ENCODE peak calls at places on chromosomes 13 and 19, in seven cellular contexts. C, F, E, B, J, N and Y are unnamed samples. For H3K27me3, the result is how much of the 10 kb centered on the place peaks cover.

GRCh38 chr13:22265563-22265962 is 594.7 kb downstream of the FGF9 start:
- DNase-seq in C (no peak), F (no peak), E (no peak), B (no peak), J (no peak), N (no peak), Y (no peak)

GRCh38 chr19:47369923-47370625 is 21.0 kb downstream of the DHX34 start:
- DNase-seq in C (no peak), F (peak), E (no peak), B (no peak), J (no peak), N (peak), Y (no peak)

GRCh38 chr19:38543807-38544568 is 73.8 kb downstream of the MAP4K1 start:
- DNase-seq in C (peak), F (peak), E (peak), B (no peak), J (peak), N (peak), Y (no peak)

GRCh38 chr13:42170029-42170428 is 101.9 kb upstream of the AKAP11 start:
- DNase-seq in C (no peak), F (no peak), E (no peak), B (no peak), J (no peak), N (no peak), Y (no peak)

GRCh38 chr13:58531614-58532013 is 900.1 kb downstream of the PCDH17 start:
- DNase-seq in C (no peak), F (no peak), E (no peak), B (no peak), J (no peak), N (no peak), Y (no peak)

GRCh38 chr19:50567052-50567841 is 988 bp downstream of the LRRC4B start:
- DNase-seq in C (no peak), F (no peak), E (no peak), B (no peak), J (no peak), N (no peak), Y (no peak)

GRCh38 chr13:29897102-29897501 is 46.7 kb upstream of the UBL3 start:
- DNase-seq in C (no peak), F (no peak), E (no peak), B (no peak), J (no peak), N (peak), Y (no peak)

GRCh38 chr13:87661471-87661870 is 9.7 kb upstream of the SLITRK5 start:
- DNase-seq in C (no peak), F (peak), E (no peak), B (no peak), J (peak), N (peak), Y (no peak)

GRCh38 chr19:51546650-51547396 is 15.4 kb upstream of the SIGLEC6 start:
- DNase-seq in C (no peak), F (peak), E (no peak), B (no peak), J (peak), N (no peak), Y (no peak)

GRCh38 chr13:82766732-82767321 is 1115.4 kb downstream of the SLITRK1 start:
- DNase-seq in C (no peak), F (no peak), E (no peak), B (no peak), J (no peak), N (no peak), Y (no peak)

GRCh38 chr19:56707821-56708220 is 36.3 kb upstream of the ZNF835 start:
- DNase-seq in C (no peak), F (no peak), E (no peak), B (no peak), J (no peak), N (no peak), Y (no peak)

GRCh38 chr19:3969435-3970312 is 1.2 kb downstream of the DAPK3 start:
- DNase-seq in C (peak), F (peak), E (no peak), B (no peak), J (peak), N (no peak), Y (no peak)

GRCh38 chr19:48398329-48399235 is 5.1 kb downstream of the GRIN2D start:
- DNase-seq in C (peak), F (peak), E (peak), B (peak), J (peak), N (no peak), Y (peak)

GRCh38 chr13:98549006-98549727 is 27.7 kb downstream of the STK24 start:
- DNase-seq in C (no peak), F (peak), E (no peak), B (no peak), J (peak), N (no peak), Y (no peak)

GRCh38 chr19:7772752-7773291 is 9.8 kb downstream of the CLEC4M start:
- DNase-seq in C (no peak), F (no peak), E (no peak), B (no peak), J (no peak), N (peak), Y (no peak)

GRCh38 chr13:113448885-113449692 is 4.2 kb downstream of the ADPRHL1 start:
- DNase-seq in C (peak), F (no peak), E (peak), B (no peak), J (peak), N (peak), Y (peak)

GRCh38 chr19:5674734-5675133 is 5.6 kb downstream of the MICOS13 start:
- DNase-seq in C (no peak), F (no peak), E (no peak), B (no peak), J (no peak), N (no peak), Y (no peak)

GRCh38 chr19:53647350-53647749 is 15.6 kb downstream of the DPRX start:
- DNase-seq in C (no peak), F (no peak), E (no peak), B (no peak), J (no peak), N (no peak), Y (no peak)

GRCh38 chr19:53644061-53644816 is 12.4 kb downstream of the DPRX start:
- DNase-seq in C (no peak), F (no peak), E (no peak), B (no peak), J (no peak), N (no peak), Y (no peak)

GRCh38 chr19:53649746-53650593 is 18.2 kb downstream of the DPRX start:
- DNase-seq in C (no peak), F (no peak), E (no peak), B (no peak), J (no peak), N (no peak), Y (no peak)

GRCh38 chr19:53646144-53646543 is 14.3 kb downstream of the DPRX start:
- DNase-seq in C (no peak), F (no peak), E (no peak), B (no peak), J (no peak), N (no peak), Y (no peak)

GRCh38 chr19:53647792-53648191 is 16.0 kb downstream of the DPRX start:
- DNase-seq in C (no peak), F (no peak), E (no peak), B (no peak), J (no peak), N (no peak), Y (no peak)
- H3K27me3 ChIP-seq in C (under half), F (under half), E (under half), B (under half), J (under half), N (under half), Y (under half)

GRCh38 chr13:70107498-70108271 is at the start of gene ATXN8OS:
- DNase-seq in C (no peak), F (no peak), E (no peak), B (no peak), J (no peak), N (no peak), Y (no peak)

GRCh38 chr13:70108276-70108845 is at the start of gene KLHL1:
- DNase-seq in C (no peak), F (no peak), E (no peak), B (no peak), J (no peak), N (no peak), Y (no peak)

GRCh38 chr13:70098669-70099068 is 9.0 kb upstream of the ATXN8OS start:
- DNase-seq in C (no peak), F (no peak), E (no peak), B (no peak), J (peak), N (peak), Y (no peak)

GRCh38 chr13:70107125-70107497 is 515 bp upstream of the ATXN8OS start:
- DNase-seq in C (no peak), F (no peak), E (no peak), B (no peak), J (no peak), N (no peak), Y (no peak)

DNA sequence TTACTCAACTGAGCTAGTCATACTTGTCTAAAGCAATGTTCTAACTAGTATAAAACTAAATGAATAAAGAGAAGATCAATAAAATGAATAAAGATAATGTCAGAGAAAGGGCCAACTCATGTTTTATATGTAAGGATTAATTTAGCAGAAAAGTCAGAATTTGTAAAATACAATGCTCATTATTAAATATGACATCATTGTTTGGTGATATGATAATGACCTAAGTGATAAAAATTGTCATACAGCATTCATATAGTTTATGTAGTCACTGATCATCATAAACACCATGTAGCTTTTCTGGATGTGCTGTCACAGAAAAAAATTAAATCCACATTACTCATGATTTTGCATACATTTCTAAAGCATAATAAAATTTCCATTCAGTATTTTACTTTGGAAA is 3.1 kb upstream of the ATXN8OS start:
- DNase-seq in C (no peak), F (no peak), E (no peak), B (no peak), J (no peak), N (no peak), Y (no peak)
- H3K27me3 ChIP-seq in C (under half), F (under half), E (under half), B (under half), J (under half), N (under half), Y (under half)

DNA sequence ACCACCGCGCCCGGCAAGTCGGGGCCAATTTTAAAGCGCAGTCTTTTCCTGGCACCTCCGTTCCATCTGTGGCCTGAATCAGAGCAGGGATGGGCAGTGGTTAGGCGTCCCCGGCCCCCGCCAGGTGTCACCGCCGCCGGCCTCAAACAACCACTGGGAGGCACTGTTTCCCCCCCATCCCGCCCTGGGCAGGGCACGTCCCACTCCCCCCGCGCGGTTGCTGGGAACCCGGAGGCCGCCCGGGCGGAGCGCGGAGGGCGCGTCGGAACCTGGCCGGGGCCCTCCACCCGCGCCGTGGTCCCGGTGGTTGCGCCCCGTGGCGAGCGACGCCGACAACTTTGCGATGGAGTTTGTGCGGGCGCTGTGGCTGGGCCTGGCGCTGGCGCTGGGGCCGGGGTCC is at the start of gene GRIN3B:
- DNase-seq in C (no peak), F (peak), E (peak), B (no peak), J (peak), N (peak), Y (peak)
- H3K27me3 ChIP-seq in C (half or more), F (under half), E (under half), B (under half), J (under half), N (under half), Y (under half)

DNA sequence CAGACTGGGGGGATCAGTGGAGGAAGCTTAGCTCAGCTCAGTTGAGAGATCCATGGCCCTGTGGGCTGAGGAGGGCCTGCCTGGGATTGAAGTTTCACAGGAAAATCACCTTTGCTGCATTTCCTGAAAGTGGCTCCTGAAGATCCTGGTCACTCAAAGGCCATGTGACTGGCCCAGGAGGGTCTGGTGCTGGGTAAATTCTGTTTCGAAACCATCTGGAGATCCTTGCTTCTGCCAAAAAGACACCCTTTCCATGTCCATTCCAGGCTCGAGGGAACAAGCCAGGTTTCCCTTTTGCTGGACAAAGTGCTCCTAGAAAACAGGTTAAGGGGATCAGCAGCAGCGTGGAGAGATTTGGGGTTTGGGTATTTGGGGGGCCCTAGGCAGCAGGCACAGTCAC is 293.3 kb downstream of the ZNF536 start:
- DNase-seq in C (no peak), F (no peak), E (peak), B (no peak), J (no peak), N (no peak), Y (no peak)
- H3K27me3 ChIP-seq in C (under half), F (under half), E (under half), B (under half), J (under half), N (under half), Y (under half)

GRCh38 chr19:54273811-54274210 is 7.1 kb downstream of the LILRB2 start:
- DNase-seq in C (no peak), F (no peak), E (no peak), B (no peak), J (no peak), N (no peak), Y (no peak)

GRCh38 chr19:54275951-54276350 is 5.0 kb downstream of the LILRB2 start:
- DNase-seq in C (no peak), F (no peak), E (no peak), B (no peak), J (no peak), N (peak), Y (no peak)

GRCh38 chr19:54282706-54283105 is 1.8 kb upstream of the LILRB2 start:
- DNase-seq in C (no peak), F (no peak), E (no peak), B (no peak), J (no peak), N (no peak), Y (no peak)

GRCh38 chr19:54281008-54281728 is at the start of gene LILRB2:
- DNase-seq in C (no peak), F (no peak), E (no peak), B (no peak), J (no peak), N (no peak), Y (no peak)

DNA sequence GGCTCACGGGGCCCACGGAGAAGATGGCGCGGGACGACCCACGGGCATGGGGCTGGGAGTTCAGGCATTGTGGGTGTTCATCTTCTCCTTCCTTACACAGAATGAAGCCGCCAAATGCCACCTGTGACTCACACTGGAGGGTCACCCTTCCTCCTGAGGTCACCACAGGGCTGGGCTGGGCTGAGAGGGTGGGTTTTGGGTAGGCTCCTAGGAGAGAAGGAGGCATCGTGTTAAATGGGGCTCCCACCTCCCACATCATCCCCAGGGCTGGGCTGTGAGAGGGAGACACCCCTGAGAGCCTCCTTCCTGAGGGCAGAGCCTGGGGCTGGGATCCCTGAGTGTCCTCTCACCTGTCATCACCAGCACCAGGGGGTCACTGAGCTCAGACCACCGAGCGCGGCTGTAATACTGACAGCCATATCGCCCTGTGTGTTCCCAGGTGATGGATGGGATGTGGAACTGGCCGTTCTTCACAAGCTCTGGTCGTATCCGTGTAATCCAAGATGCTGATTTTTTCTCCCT is 1.4 kb downstream of the LILRB2 start:
- DNase-seq in C (no peak), F (no peak), E (no peak), B (no peak), J (no peak), N (no peak), Y (no peak)
- H3K27me3 ChIP-seq in C (under half), F (under half), E (under half), B (under half), J (half or more), N (under half), Y (under half)